ENCODE peak calls at places on chromosomes 1 and 21, in six cellular contexts. Y, D, U, A, I and B are unnamed samples.
A peak's percentile ranks its signal among the peaks of the same experiment; 100 is the strongest.

GRCh38 chr1:228393268-228393699 is 13.4 kb downstream of the TRIM11 start:
- DNase-seq in Y (no peak), D (peak; percentile 73), U (peak; percentile 57), A (peak; percentile 35), I (no peak), B (peak; percentile 61)

GRCh38 chr1:10980841-10981727 is 31.4 kb upstream of the TARDBP start:
- DNase-seq in Y (no peak), D (peak; percentile 57), U (peak; percentile 89), A (no peak), I (no peak), B (no peak)

GRCh38 chr1:25504706-25505560 is 38.5 kb upstream of the LDLRAP1 start:
- DNase-seq in Y (no peak), D (no peak), U (no peak), A (no peak), I (no peak), B (no peak)

GRCh38 chr1:158087320-158087927 is 93.3 kb upstream of the CD1D start:
- DNase-seq in Y (peak; percentile 82), D (peak; percentile 57), U (peak; percentile 92), A (peak; percentile 80), I (no peak), B (peak; percentile 66)

GRCh38 chr1:113677250-113678158 is 81.8 kb downstream of the PHTF1 start:
- DNase-seq in Y (peak; percentile 67), D (no peak), U (peak; percentile 67), A (peak; percentile 39), I (no peak), B (peak; percentile 21)

GRCh38 chr1:226816585-226816984 is 53.8 kb upstream of the PSEN2 start:
- DNase-seq in Y (no peak), D (no peak), U (no peak), A (no peak), I (no peak), B (no peak)

GRCh38 chr1:192550922-192551534 is 24.5 kb upstream of the RGS1 start:
- DNase-seq in Y (no peak), D (no peak), U (no peak), A (no peak), I (no peak), B (no peak)

GRCh38 chr1:179807291-179807690 is 64.2 kb downstream of the FAM163A start:
- DNase-seq in Y (no peak), D (no peak), U (no peak), A (no peak), I (no peak), B (no peak)

GRCh38 chr1:54255026-54255425 is 55.1 kb downstream of the MRPL37 start:
- DNase-seq in Y (no peak), D (no peak), U (no peak), A (no peak), I (no peak), B (no peak)

GRCh38 chr1:204709960-204710912 is 24.7 kb upstream of the LRRN2 start:
- DNase-seq in Y (no peak), D (no peak), U (peak; percentile 41), A (no peak), I (no peak), B (no peak)

GRCh38 chr1:67390041-67390887 is 39.9 kb downstream of the SERBP1 start:
- DNase-seq in Y (no peak), D (no peak), U (no peak), A (no peak), I (no peak), B (no peak)

GRCh38 chr1:67130673-67131072 is 4.1 kb downstream of the C1orf141 start:
- DNase-seq in Y (no peak), D (no peak), U (no peak), A (no peak), I (no peak), B (no peak)

GRCh38 chr21:39850333-39850732 is 16.9 kb upstream of the PCP4 start:
- DNase-seq in Y (no peak), D (no peak), U (no peak), A (no peak), I (peak; percentile 89), B (no peak)

GRCh38 chr1:2288816-2289536 is 60.9 kb downstream of the SKI start:
- DNase-seq in Y (no peak), D (no peak), U (no peak), A (no peak), I (no peak), B (no peak)

GRCh38 chr1:217921126-217921900 is 290.2 kb downstream of the SPATA17 start:
- DNase-seq in Y (peak; percentile 10), D (no peak), U (no peak), A (no peak), I (no peak), B (no peak)

GRCh38 chr1:236794585-236795034 is 482 bp upstream of the MTR start:
- DNase-seq in Y (no peak), D (no peak), U (no peak), A (no peak), I (no peak), B (no peak)

GRCh38 chr1:983736-984475 is 2.0 kb upstream of the PERM1 start:
- DNase-seq in Y (peak; percentile 69), D (peak; percentile 44), U (peak; percentile 72), A (peak; percentile 73), I (no peak), B (peak; percentile 65)

GRCh38 chr1:46137901-46138300 is 5.5 kb upstream of the PIK3R3 start:
- DNase-seq in Y (no peak), D (no peak), U (no peak), A (no peak), I (no peak), B (no peak)

GRCh38 chr1:13600762-13601483 is 17.3 kb downstream of the PDPN start:
- DNase-seq in Y (no peak), D (peak; percentile 68), U (no peak), A (no peak), I (no peak), B (no peak)

DNA sequence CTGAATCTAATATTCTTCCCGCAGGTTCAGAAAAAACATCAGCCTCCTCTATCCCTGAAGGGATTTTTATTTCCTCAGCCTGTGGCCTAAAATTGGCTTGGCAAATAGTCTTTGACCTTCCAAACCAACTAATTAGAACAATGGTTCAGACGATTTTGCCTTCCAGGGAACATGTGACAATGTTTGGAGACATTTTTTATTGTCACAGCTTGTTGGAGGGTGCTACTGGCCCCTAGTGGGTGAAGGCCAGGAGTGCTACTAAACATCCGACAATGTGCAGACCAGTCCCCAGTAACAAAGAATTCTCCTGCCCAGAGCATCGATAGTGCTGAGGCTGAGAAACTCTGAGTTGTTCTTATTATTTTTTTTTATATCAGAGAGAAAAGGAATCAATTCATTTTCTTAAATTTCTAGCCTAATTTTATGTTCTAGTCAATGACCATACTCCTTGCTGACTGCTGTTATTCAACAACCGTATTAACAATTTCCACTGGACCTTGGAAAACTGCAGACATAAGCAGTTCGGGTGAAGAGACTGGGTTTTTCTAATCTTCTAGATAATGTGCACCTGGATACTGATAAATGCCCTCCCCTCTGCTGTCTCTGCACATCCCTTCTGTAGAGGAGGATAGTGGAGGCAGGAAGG is 280.7 kb downstream of the LMX1A start:
- DNase-seq in Y (peak; percentile 53), D (no peak), U (peak; percentile 60), A (peak; percentile 57), I (no peak), B (no peak)
- TF ChIP-seq CTCF in Y (peak; percentile 56), D (peak; percentile 55), U (peak; percentile 77), A (peak; percentile 67), I (peak; percentile 41), B (peak; percentile 15)

DNA sequence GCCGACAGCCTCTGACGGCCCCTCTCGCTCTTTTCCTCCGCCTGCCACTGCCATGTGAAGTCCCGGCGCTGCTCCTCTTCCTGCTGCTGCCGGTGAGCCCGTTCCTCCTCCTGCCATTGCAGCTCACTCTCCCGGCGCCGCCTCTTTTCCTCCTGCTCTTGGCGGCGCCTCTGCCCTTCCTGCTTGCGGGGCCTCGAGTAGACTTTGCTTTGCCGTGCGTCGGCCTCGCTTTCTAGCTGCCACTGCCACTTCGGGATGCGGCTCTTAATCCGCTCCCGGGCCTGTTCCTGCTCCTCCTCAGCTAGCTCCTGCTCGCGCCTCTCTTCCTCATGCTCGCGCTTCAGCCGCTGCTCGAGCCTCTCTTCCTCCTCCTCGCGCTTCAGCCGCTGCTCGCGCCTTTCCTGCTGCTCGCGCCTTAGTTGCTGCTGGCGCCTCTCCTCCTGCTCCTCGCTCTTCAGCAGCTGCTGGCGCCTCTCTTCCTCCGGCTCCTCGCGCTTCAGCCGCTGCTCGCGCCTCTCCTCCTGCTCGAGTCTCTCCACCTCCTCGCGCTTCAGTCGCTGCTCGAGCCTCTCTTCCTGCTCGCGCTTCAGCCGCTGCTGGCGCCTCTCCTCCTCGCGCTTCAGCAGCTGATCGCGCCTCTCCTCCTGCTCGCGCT is 4.3 kb downstream of the TCHH start:
- DNase-seq in Y (peak; percentile 41), D (peak; percentile 32), U (peak; percentile 34), A (peak; percentile 50), I (no peak), B (peak; percentile 26)
- H3K4me3 ChIP-seq in Y (peak overlapping the region; percentile 16), D (peak overlapping the region; percentile 56), U (peak overlapping the region; percentile 24), A (peak overlapping the region; percentile 42), I (peak overlapping the region; percentile 54), B (no peak overlapping the region)

GRCh38 chr21:31158789-31159581 is 120.7 kb upstream of the KRTAP19-8 start:
- DNase-seq in Y (no peak), D (no peak), U (no peak), A (no peak), I (no peak), B (no peak)

GRCh38 chr21:31162079-31162699 is 123.9 kb upstream of the KRTAP19-8 start:
- DNase-seq in Y (no peak), D (no peak), U (no peak), A (no peak), I (peak; percentile 4), B (no peak)

GRCh38 chr21:31161157-31161556 is 122.9 kb upstream of the KRTAP19-8 start:
- DNase-seq in Y (no peak), D (no peak), U (peak; percentile 63), A (no peak), I (peak; percentile 50), B (no peak)

GRCh38 chr21:31157756-31158155 is 119.5 kb upstream of the KRTAP19-8 start:
- DNase-seq in Y (no peak), D (no peak), U (no peak), A (no peak), I (no peak), B (no peak)

DNA sequence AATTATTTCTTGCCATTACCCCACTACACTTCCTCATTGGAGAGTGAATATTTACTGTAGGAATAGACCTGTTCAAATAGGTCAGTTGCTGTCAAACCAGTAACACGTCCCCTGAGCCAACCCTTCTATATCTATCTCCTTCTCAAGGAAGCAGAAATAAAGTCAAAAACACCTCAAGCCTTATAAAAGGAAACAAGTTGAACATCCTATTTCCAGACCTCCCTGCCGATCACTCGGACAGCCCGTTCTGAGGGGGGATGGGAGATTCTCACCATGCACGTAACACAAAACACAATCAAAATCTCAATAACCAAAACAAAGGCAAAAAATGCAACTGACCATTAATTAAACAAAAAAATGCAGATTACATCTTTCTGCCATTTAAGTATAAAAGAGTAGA is 121.5 kb upstream of the KRTAP19-8 start:
- DNase-seq in Y (no peak), D (no peak), U (no peak), A (no peak), I (no peak), B (no peak)
- H3K4me1 ChIP-seq in Y (no peaks in the 10 kb centered on the region), D (no peaks in the 10 kb centered on the region), U (peaks cover 28% of the 10 kb centered on the region), A (no peaks in the 10 kb centered on the region), I (peaks cover 5% of the 10 kb centered on the region), B (no peaks in the 10 kb centered on the region)

GRCh38 chr1:39352881-39353280 is 138.6 kb upstream of the BMP8A start:
- DNase-seq in Y (no peak), D (no peak), U (no peak), A (no peak), I (no peak), B (no peak)

GRCh38 chr1:39359028-39359570 is 132.3 kb upstream of the BMP8A start:
- DNase-seq in Y (no peak), D (no peak), U (no peak), A (no peak), I (no peak), B (no peak)

GRCh38 chr1:39358491-39358890 is 132.9 kb upstream of the BMP8A start:
- DNase-seq in Y (no peak), D (no peak), U (no peak), A (no peak), I (no peak), B (no peak)

GRCh38 chr1:39354572-39354971 is 136.9 kb upstream of the BMP8A start:
- DNase-seq in Y (no peak), D (no peak), U (no peak), A (no peak), I (no peak), B (no peak)
- TF ChIP-seq CTCF in Y (no peak), D (no peak), U (no peak), A (no peak), I (no peak), B (no peak)